ENCODE peak calls at places on chromosomes 11 and 22, in four cellular contexts. O is HepG2, R is A673, Q is BJ. M is an unnamed sample.
A peak's percentile ranks its signal among the peaks of the same experiment; 100 is the strongest.

GRCh38 chr11:104946907-104947306 is 21.5 kb downstream of the CASP4 start:
- DNase-seq in O (peak; percentile 78), R (peak; percentile 84), Q (no peak), M (peak; percentile 44)

GRCh38 chr11:12862761-12863469 is 146.2 kb upstream of the RASSF10 start:
- DNase-seq in O (no peak), R (peak; percentile 77), Q (no peak), M (peak; percentile 47)

GRCh38 chr11:28366549-28367341 is 258.6 kb downstream of the METTL15 start:
- DNase-seq in O (no peak), R (no peak), Q (no peak), M (no peak)

GRCh38 chr11:79438631-79439429 is 2.0 kb downstream of the TENM4 start:
- DNase-seq in O (no peak), R (no peak), Q (no peak), M (no peak)

GRCh38 chr11:17412488-17413180 is 24.2 kb upstream of the KCNJ11 start:
- DNase-seq in O (no peak), R (no peak), Q (no peak), M (no peak)

GRCh38 chr22:43878079-43878795 is 13.6 kb downstream of the PNPLA5 start:
- DNase-seq in O (no peak), R (no peak), Q (no peak), M (no peak)

GRCh38 chr11:118305726-118306125 is 1.2 kb downstream of the CD3E start:
- DNase-seq in O (no peak), R (no peak), Q (no peak), M (no peak)

GRCh38 chr11:68312117-68312779 is at the start of gene LRP5:
- DNase-seq in O (no peak), R (peak; percentile 61), Q (no peak), M (no peak)

GRCh38 chr22:27752771-27753170 is 48.8 kb downstream of the MN1 start:
- DNase-seq in O (no peak), R (no peak), Q (no peak), M (no peak)

GRCh38 chr22:36467946-36468345 is 13.5 kb downstream of the TXN2 start:
- DNase-seq in O (no peak), R (no peak), Q (peak; percentile 60), M (peak; percentile 56)

GRCh38 chr11:8269636-8270035 is 6.0 kb upstream of the LMO1 start:
- DNase-seq in O (no peak), R (no peak), Q (no peak), M (no peak)

GRCh38 chr11:69203901-69204245 is 48.1 kb downstream of the SMIM38 start:
- DNase-seq in O (no peak), R (no peak), Q (no peak), M (no peak)

GRCh38 chr11:33980896-33981295 is 70.6 kb upstream of the CAPRIN1 start:
- DNase-seq in O (no peak), R (peak; percentile 80), Q (no peak), M (no peak)

GRCh38 chr11:121575250-121575962 is 122.6 kb upstream of the SORL1-AS1 start:
- DNase-seq in O (no peak), R (no peak), Q (peak; percentile 23), M (peak; percentile 22)

DNA sequence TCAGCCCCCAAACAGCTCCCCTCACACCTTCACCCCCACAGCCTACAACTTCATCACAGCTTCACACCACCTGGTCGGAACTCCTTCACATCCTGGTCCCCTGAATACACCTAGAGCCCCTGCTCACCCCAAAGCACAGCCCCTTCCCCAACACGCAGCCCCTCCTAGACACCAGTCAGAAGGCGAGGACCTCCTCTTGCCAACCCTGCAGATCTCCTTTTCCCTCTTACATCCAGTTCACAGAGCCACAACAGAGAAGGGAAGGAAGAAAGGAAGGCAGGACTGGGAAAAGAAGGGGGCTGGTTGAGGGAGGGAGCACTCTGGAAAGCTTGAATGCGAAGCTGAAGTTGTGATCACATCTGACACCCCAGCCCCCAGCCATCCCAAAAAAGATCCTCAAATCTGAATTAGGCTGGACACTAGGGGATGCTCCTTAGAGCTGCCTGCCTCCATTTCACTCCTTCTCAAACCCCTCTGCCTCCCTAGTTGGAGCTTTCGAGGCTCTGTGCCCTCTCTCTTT is 629 bp downstream of the CCKBR start:
- DNase-seq in O (no peak), R (no peak), Q (no peak), M (no peak)
- H3K4me3 ChIP-seq in O (no peak overlapping the region), R (peak overlapping the region; percentile 42), Q (no peak overlapping the region), M (no peak overlapping the region)

DNA sequence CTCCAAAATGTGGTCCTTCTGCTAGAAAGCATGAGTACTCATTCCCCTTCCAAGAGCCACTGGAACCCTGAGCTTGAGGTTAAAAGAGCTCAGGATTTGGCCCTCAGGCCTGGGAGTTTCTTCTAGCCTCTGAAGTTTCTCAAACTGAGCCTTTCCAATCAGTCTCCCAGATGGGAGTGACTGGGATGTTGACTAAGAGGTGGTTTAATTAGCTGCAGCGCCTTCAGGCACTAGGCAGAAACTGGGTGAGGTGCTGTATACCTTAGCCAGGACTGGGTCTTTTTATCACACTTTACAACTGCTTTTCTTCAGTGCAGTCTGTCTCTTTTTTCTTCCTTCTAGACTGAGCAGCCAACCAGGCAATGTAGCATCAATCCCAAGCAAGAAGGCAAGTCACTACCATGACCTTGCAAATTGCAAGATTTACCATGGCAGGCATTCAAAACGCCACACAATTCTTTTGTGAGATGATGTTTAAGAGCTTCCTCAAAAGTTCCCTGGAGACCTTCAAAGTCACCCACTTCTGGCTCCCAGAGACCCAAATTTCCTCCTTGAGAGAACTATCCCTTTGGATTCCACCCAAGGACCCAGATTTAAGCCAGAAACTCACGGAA is 93.0 kb downstream of the SLC1A2 start:
- DNase-seq in O (no peak), R (no peak), Q (no peak), M (no peak)
- TF ChIP-seq CTCF in O (no peak), R (no peak), Q (no peak), M (no peak)

DNA sequence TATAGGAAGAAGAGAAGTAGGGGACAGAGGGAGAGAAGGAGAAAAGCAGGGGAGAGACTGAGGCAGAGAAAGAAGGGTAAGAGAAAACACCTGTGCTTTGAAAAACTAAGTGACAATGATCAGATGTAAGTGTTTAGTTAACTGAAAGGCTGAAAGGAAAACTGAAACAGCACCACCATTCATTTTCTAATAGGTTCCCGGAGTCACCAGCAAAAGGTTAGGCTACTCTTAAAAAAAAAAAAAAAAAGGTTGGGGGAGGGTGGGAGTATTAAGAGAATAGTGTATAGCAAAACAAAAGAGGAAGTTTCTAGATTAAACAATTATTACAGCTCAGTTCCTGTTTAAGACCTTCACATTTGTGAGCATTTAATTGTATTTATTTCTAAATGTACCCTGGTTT is 113.8 kb downstream of the CADM1 start:
- DNase-seq in O (no peak), R (no peak), Q (no peak), M (no peak)
- H3K4me3 ChIP-seq in O (no peak overlapping the region), R (no peak overlapping the region), Q (no peak overlapping the region), M (no peak overlapping the region)

DNA sequence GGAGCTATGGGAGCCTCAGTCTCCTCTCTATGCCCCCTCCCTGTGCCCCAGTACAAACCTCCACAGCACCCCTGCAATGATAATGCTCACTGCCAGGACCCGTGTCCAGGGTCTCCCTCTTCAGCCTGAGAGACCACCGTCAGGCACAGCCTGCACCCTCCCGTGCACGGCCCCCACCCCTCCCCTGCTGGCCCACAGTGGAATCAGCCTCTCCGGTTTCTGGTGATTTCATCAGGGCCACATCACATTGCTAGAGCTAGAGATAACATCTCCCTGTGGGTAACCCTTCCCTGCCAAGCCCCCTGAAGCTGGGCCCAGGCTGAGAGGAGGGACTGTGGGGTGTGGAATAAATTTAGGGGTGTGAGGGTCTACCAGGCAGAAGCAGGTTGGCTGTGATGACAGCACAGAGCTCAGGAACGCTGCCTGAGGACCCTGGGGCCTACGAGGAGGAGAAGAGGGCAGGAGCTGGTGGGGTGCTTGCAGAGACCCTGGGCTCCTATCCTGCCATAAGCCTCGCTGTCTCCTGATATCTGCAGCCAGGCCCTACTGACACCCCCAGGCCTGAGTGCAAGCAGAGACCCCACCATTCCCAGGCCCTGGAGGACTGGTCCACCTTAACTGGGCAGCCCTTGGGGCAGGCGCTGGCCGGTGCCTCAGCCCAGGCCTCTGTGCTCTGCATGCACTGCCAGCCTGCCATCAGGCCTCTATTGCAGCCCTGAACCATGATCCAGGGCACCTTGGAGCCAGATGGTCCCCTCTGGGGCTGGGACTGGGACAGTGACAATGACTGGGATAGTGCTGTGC is at the start of gene KLHDC7B:
- DNase-seq in O (no peak), R (peak; percentile 39), Q (no peak), M (no peak)
- TF ChIP-seq CTCF in O (no peak), R (no peak), Q (peak; percentile 52), M (no peak)

GRCh38 chr11:289706-290620 is 1.0 kb downstream of the PGGHG start:
- DNase-seq in O (no peak), R (no peak), Q (no peak), M (no peak)
- H3K4me3 ChIP-seq in O (peak overlapping the region; percentile 57), R (peak overlapping the region; percentile 58), Q (peak overlapping the region; percentile 41), M (peak overlapping the region; percentile 46)

GRCh38 chr11:11230802-11231562 is 122.1 kb downstream of the CSNK2A3 start:
- DNase-seq in O (peak; percentile 4), R (peak; percentile 11), Q (no peak), M (no peak)
- TF ChIP-seq CTCF in O (peak; percentile 24), R (peak; percentile 68), Q (peak; percentile 27), M (peak; percentile 58)

GRCh38 chr11:764322-765024 is 12.8 kb downstream of the GATD1 start:
- DNase-seq in O (no peak), R (no peak), Q (no peak), M (no peak)
- H3K4me3 ChIP-seq in O (no peak overlapping the region), R (no peak overlapping the region), Q (no peak overlapping the region), M (no peak overlapping the region)

GRCh38 chr22:18078329-18079041 is 695 bp downstream of the PEX26 start:
- DNase-seq in O (peak; percentile 34), R (peak; percentile 28), Q (no peak), M (no peak)
- TF ChIP-seq CTCF in O (peak; percentile 35), R (no peak), Q (peak; percentile 20), M (no peak)

M was measured in epithelial cell of proximal tubule.